ENCODE peak calls at places on chromosome 13, in five cellular contexts. L is stimulated activated CD4-positive, alpha-beta T cell treated with anti-CD3 and anti-CD28 coated beads, Interleukin-12 subunit alpha, Interleukin-12 subunit beta, amount 100 ng/mL, for 4 hours; Q is activated gamma-delta T cell treated with Interleukin-2 at 50 U/mL for 16 hours; J is hypothalamus; A is EL. G is an unnamed sample.

GRCh38 chr13:91398413-91399188 is at the start of gene GPC5:
- DNase-seq in J (peak), A (peak), L (peak), Q (peak), G (peak)

GRCh38 chr13:26785845-26786630 is 25.5 kb upstream of the GPR12 start:
- DNase-seq in A (peak), Q (peak), J (no peak), L (peak), G (no peak)

GRCh38 chr13:110005563-110005962 is 219.2 kb upstream of the IRS2 start:
- DNase-seq in J (no peak), Q (no peak), L (no peak), A (peak), G (no peak)

GRCh38 chr13:27728271-27728670 is 64.0 kb upstream of the GSX1 start:
- DNase-seq in L (no peak), Q (no peak), A (no peak), J (peak), G (no peak)

GRCh38 chr13:44147648-44148047 is 226.0 kb upstream of the SERP2 start:
- DNase-seq in L (no peak), A (no peak), Q (no peak), J (no peak), G (no peak)

GRCh38 chr13:27300941-27301586 is 30.4 kb downstream of the RASL11A start:
- DNase-seq in A (no peak), L (no peak), J (no peak), Q (no peak), G (no peak)

GRCh38 chr13:49549289-49549688 is 36.1 kb downstream of the RCBTB1 start:
- DNase-seq in L (no peak), J (no peak), Q (no peak), A (no peak), G (no peak)

GRCh38 chr13:33728271-33729037 is 89.5 kb upstream of the RFC3 start:
- DNase-seq in J (peak), Q (no peak), L (no peak), A (peak), G (peak)

GRCh38 chr13:28805193-28805819 is 14.8 kb upstream of the MTUS2 start:
- DNase-seq in Q (no peak), A (peak), J (no peak), L (peak), G (no peak)

GRCh38 chr13:30791354-30791921 is 56.1 kb downstream of the ALOX5AP start:
- DNase-seq in Q (no peak), J (no peak), L (no peak), A (no peak), G (no peak)

GRCh38 chr13:113920173-113920572 is 53.7 kb downstream of the C13orf46 start:
- DNase-seq in L (no peak), Q (no peak), A (no peak), J (no peak), G (no peak)

GRCh38 chr13:51998723-51999471 is 12.4 kb downstream of the ATP7B start:
- DNase-seq in J (no peak), L (no peak), A (no peak), Q (no peak), G (no peak)

GRCh38 chr13:33870046-33870668 is 52.2 kb downstream of the RFC3 start:
- DNase-seq in J (no peak), A (no peak), Q (no peak), L (no peak), G (no peak)

GRCh38 chr13:32802159-32802558 is 214.1 kb upstream of the KL start:
- DNase-seq in A (no peak), Q (no peak), J (no peak), L (no peak), G (no peak)

GRCh38 chr13:33624253-33624652 is 193.7 kb upstream of the RFC3 start:
- DNase-seq in L (no peak), A (no peak), J (no peak), Q (no peak), G (no peak)

GRCh38 chr13:44352202-44352601 is 21.4 kb upstream of the SERP2 start:
- DNase-seq in A (no peak), J (no peak), L (no peak), Q (no peak), G (no peak)

GRCh38 chr13:112842343-112842856 is 126.6 kb upstream of the MCF2L start:
- DNase-seq in Q (no peak), L (no peak), A (no peak), J (no peak), G (peak)

GRCh38 chr13:51803018-51803417 is 945 bp downstream of the DHRS12 start:
- DNase-seq in A (no peak), L (no peak), Q (no peak), J (peak), G (no peak)

GRCh38 chr13:113118328-113119021 is 4.1 kb upstream of the F10 start:
- DNase-seq in J (no peak), L (no peak), Q (no peak), A (no peak), G (peak)

GRCh38 chr13:53143757-53144320 is 115.2 kb downstream of the OLFM4 start:
- DNase-seq in J (no peak), A (no peak), Q (no peak), L (no peak), G (no peak)

GRCh38 chr13:90835826-90836225 is 511.7 kb upstream of the MIR17HG start:
- DNase-seq in L (no peak), J (no peak), Q (no peak), A (no peak), G (no peak)

GRCh38 chr13:45280751-45281634 is 60.0 kb downstream of the TPT1 start:
- DNase-seq in A (peak), L (peak), Q (peak), J (peak), G (peak)

GRCh38 chr13:35388979-35389378 is 87.5 kb downstream of the MAB21L1 start:
- DNase-seq in Q (no peak), J (no peak), A (peak), L (no peak), G (no peak)

GRCh38 chr13:26914624-26915023 is 154.0 kb upstream of the GPR12 start:
- DNase-seq in J (no peak), A (peak), Q (no peak), L (no peak), G (no peak)

GRCh38 chr13:79225487-79226232 is 180.4 kb downstream of the RBM26 start:
- DNase-seq in Q (no peak), J (no peak), A (peak), L (no peak), G (no peak)

GRCh38 chr13:21504379-21504778 is 45.3 kb upstream of the ZDHHC20 start:
- DNase-seq in Q (no peak), A (no peak), L (no peak), J (no peak), G (no peak)

GRCh38 chr13:80265348-80265747 is 75.6 kb downstream of the SPRY2 start:
- DNase-seq in Q (no peak), L (no peak), A (no peak), J (no peak), G (no peak)

GRCh38 chr13:65660696-65661095 is 1569.4 kb downstream of the PCDH9 start:
- DNase-seq in A (no peak), J (no peak), L (no peak), Q (no peak), G (no peak)

GRCh38 chr13:110368408-110368807 is 61.3 kb downstream of the COL4A2 start:
- DNase-seq in J (no peak), L (no peak), Q (no peak), A (no peak), G (no peak)

GRCh38 chr13:32248789-32249188 is 66.4 kb downstream of the ZAR1L start:
- DNase-seq in J (no peak), A (no peak), L (no peak), Q (no peak), G (no peak)

GRCh38 chr13:20713751-20714150 is 10.3 kb downstream of the IL17D start:
- DNase-seq in J (peak), Q (no peak), L (no peak), A (peak), G (no peak)

GRCh38 chr13:94435604-94436226 is 43.8 kb downstream of the DCT start:
- DNase-seq in A (peak), Q (no peak), L (no peak), J (peak), G (no peak)

GRCh38 chr13:42102961-42103688 is 54.7 kb downstream of the DGKH start:
- DNase-seq in J (no peak), A (no peak), L (no peak), Q (no peak), G (no peak)

GRCh38 chr13:36086117-36086516 is 45.1 kb downstream of the DCLK1 start:
- DNase-seq in J (no peak), Q (no peak), L (no peak), A (no peak), G (no peak)

GRCh38 chr13:97030705-97031452 is 36.6 kb upstream of the OXGR1 start:
- DNase-seq in J (no peak), Q (no peak), A (peak), L (no peak), G (no peak)

GRCh38 chr13:41985788-41986508 is 25.0 kb upstream of the VWA8 start:
- DNase-seq in Q (no peak), A (peak), L (no peak), J (no peak), G (no peak)

GRCh38 chr13:44884076-44884729 is 105.1 kb downstream of the NUFIP1 start:
- DNase-seq in A (peak), Q (no peak), L (no peak), J (no peak), G (no peak)